ENCODE peak calls at places on chromosome 20, in four cellular contexts. One of them, this sample, is unnamed.

GRCh38 chr20:1657556-1658334 is at the start of gene SIRPG:
- DNase-seq in foreskin keratinocyte: no peak
- DNase-seq in H9: no peak
- DNase-seq in PC-3: no peak
- DNase-seq in this sample: no peak

GRCh38 chr20:63744574-63745423 is 5.2 kb downstream of the SLC2A4RG start:
- DNase-seq in H9: no peak
- DNase-seq in foreskin keratinocyte: no peak
- DNase-seq in PC-3: no peak
- DNase-seq in this sample: no peak

GRCh38 chr20:63167026-63167917 is 48.7 kb downstream of the YTHDF1 start:
- DNase-seq in PC-3: peak; percentile 14
- DNase-seq in H9: peak; percentile 78
- DNase-seq in foreskin keratinocyte: no peak
- DNase-seq in this sample: peak; percentile 32

GRCh38 chr20:58225490-58226200 is 2.8 kb downstream of the ANKRD60 start:
- DNase-seq in foreskin keratinocyte: no peak
- DNase-seq in PC-3: no peak
- DNase-seq in H9: no peak
- DNase-seq in this sample: no peak

GRCh38 chr20:19886666-19887288 is 128.7 kb downstream of the RIN2 start:
- DNase-seq in foreskin keratinocyte: peak; percentile 34
- DNase-seq in PC-3: peak; percentile 26
- DNase-seq in H9: no peak
- DNase-seq in this sample: no peak

GRCh38 chr20:47011984-47012383 is 117.3 kb downstream of the EYA2 start:
- DNase-seq in foreskin keratinocyte: no peak
- DNase-seq in H9: no peak
- DNase-seq in PC-3: no peak
- DNase-seq in this sample: no peak

GRCh38 chr20:63396300-63396699 is 35.2 kb upstream of the CHRNA4 start:
- DNase-seq in H9: no peak
- DNase-seq in foreskin keratinocyte: no peak
- DNase-seq in PC-3: no peak
- DNase-seq in this sample: no peak

GRCh38 chr20:62805365-62805710 is 703 bp downstream of the OGFR start:
- DNase-seq in H9: no peak
- DNase-seq in foreskin keratinocyte: no peak
- DNase-seq in PC-3: peak; percentile 20
- DNase-seq in this sample: peak; percentile 64

GRCh38 chr20:40390654-40391053 is 298.4 kb downstream of the MAFB start:
- DNase-seq in PC-3: no peak
- DNase-seq in H9: no peak
- DNase-seq in foreskin keratinocyte: peak; percentile 36
- DNase-seq in this sample: no peak

GRCh38 chr20:16672299-16672698 is 57.5 kb upstream of the SNRPB2 start:
- DNase-seq in H9: no peak
- DNase-seq in foreskin keratinocyte: no peak
- DNase-seq in PC-3: no peak
- DNase-seq in this sample: peak; percentile 12

GRCh38 chr20:1820137-1821074 is 74.8 kb upstream of the SIRPA start:
- DNase-seq in H9: no peak
- DNase-seq in PC-3: peak; percentile 53
- DNase-seq in foreskin keratinocyte: peak; percentile 78
- DNase-seq in this sample: no peak

GRCh38 chr20:58515240-58516212 is at the start of gene APCDD1L:
- DNase-seq in foreskin keratinocyte: peak; percentile 57
- DNase-seq in PC-3: peak; percentile 89
- DNase-seq in H9: peak; percentile 74
- DNase-seq in this sample: no peak

GRCh38 chr20:1686151-1686748 is 28.7 kb upstream of the SIRPG start:
- DNase-seq in H9: no peak
- DNase-seq in PC-3: no peak
- DNase-seq in foreskin keratinocyte: no peak
- DNase-seq in this sample: no peak

GRCh38 chr20:12882832-12883506 is 125.8 kb upstream of the SPTLC3 start:
- DNase-seq in foreskin keratinocyte: peak; percentile 54
- DNase-seq in H9: no peak
- DNase-seq in PC-3: no peak
- DNase-seq in this sample: no peak

GRCh38 chr20:31691646-31692275 is 30.9 kb downstream of the BCL2L1 start:
- DNase-seq in PC-3: peak; percentile 1
- DNase-seq in H9: no peak
- DNase-seq in foreskin keratinocyte: no peak
- DNase-seq in this sample: no peak

GRCh38 chr20:49230021-49230420 is 10.8 kb downstream of the DDX27 start:
- DNase-seq in foreskin keratinocyte: no peak
- DNase-seq in PC-3: no peak
- DNase-seq in H9: no peak
- DNase-seq in this sample: no peak

GRCh38 chr20:53578492-53579222 is 15.0 kb downstream of the ZNF217 start:
- DNase-seq in PC-3: peak; percentile 100
- DNase-seq in H9: no peak
- DNase-seq in foreskin keratinocyte: peak; percentile 72
- DNase-seq in this sample: peak; percentile 69

GRCh38 chr20:53579581-53580375 is 13.9 kb downstream of the ZNF217 start:
- DNase-seq in PC-3: peak; percentile 99
- DNase-seq in foreskin keratinocyte: peak; percentile 80
- DNase-seq in H9: no peak
- DNase-seq in this sample: peak; percentile 24

GRCh38 chr20:53581444-53582311 is 12.0 kb downstream of the ZNF217 start:
- DNase-seq in H9: no peak
- DNase-seq in PC-3: peak; percentile 57
- DNase-seq in foreskin keratinocyte: no peak
- DNase-seq in this sample: no peak

GRCh38 chr20:53579266-53579580 is 14.4 kb downstream of the ZNF217 start:
- DNase-seq in H9: no peak
- DNase-seq in foreskin keratinocyte: no peak
- DNase-seq in PC-3: no peak
- DNase-seq in this sample: no peak

GRCh38 chr20:53580376-53581111 is 13.1 kb downstream of the ZNF217 start:
- DNase-seq in foreskin keratinocyte: no peak
- DNase-seq in H9: no peak
- DNase-seq in PC-3: peak; percentile 70
- DNase-seq in this sample: no peak
- H3K4me1 ChIP-seq in foreskin keratinocyte: peaks cover 37% of the 10 kb centered on the region
- H3K4me1 ChIP-seq in H9: no peaks in the 10 kb centered on the region
- H3K4me1 ChIP-seq in PC-3: peaks cover 75% of the 10 kb centered on the region
- H3K4me1 ChIP-seq in this sample: peaks cover 32% of the 10 kb centered on the region

DNA sequence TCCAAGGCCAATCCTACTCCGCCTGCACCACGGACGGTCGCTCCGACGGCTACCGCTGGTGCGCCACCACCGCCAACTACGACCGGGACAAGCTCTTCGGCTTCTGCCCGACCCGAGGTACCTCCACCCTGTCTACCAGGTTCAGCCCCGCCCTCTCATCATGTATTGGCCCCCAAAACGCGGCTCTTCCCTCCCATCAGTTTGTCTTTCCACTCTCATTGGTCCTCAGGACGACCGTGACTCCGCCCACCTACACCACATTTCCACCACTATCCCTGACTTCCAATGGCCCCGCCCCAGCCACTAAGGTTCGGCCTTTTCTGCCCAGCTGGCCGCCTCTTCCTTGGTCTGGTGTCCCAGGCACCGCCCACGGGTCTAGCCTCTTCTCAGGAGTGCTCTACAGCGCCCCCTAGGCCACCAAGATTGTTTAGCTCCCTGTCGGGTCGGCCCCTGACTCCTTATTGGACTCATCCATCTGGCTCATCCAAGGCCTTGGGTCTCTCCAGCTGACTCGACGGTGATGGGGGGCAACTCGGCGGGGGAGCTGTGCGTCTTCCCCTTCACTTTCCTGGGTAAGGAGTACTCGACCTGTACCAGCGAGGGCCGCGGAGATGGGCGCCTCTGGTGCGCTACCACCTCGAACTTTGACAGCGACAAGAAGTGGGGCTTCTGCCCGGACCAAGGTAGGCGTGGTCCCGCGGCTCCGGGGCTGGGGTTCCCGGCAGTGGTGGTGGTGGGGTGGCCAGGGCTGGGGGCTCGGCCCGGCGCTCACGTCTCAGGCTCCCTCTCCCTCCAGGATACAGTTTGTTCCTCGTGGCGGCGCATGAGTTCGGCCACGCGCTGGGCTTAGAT is 3.1 kb downstream of the MMP9 start:
- DNase-seq in PC-3: peak; percentile 55
- DNase-seq in foreskin keratinocyte: no peak
- DNase-seq in H9: peak; percentile 98
- DNase-seq in this sample: peak; percentile 99
- TF ChIP-seq CTCF in PC-3: peak; percentile 78
- TF ChIP-seq CTCF in foreskin keratinocyte: peak; percentile 75
- TF ChIP-seq CTCF in H9: peak; percentile 82
- TF ChIP-seq CTCF in this sample: peak; percentile 80

DNA sequence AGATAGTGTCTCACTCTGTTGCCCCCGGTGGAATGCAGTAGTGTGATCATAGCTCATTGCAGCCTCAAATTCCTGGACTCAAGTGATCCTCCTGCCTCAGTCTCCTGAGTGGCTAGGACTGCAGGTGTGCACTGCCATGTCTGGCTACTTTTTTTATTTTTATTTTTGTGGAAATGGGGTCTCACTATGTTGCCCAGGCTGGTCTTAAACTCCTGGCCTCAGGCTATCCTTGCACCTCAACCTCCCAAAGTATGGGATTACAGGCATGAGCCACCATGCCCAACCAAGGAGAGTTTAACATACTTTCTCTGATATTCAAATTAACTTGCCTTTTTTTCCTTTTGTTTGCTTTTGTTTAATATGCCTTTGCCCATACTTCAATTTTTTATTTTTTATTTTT is 10.4 kb upstream of the ACTR5 start:
- DNase-seq in foreskin keratinocyte: no peak
- DNase-seq in H9: no peak
- DNase-seq in PC-3: no peak
- DNase-seq in this sample: no peak
- H3K27me3 ChIP-seq in foreskin keratinocyte: peaks cover 71% of the 10 kb centered on the region
- H3K27me3 ChIP-seq in H9: no peaks in the 10 kb centered on the region
- H3K27me3 ChIP-seq in PC-3: peaks cover 70% of the 10 kb centered on the region
- H3K27me3 ChIP-seq in this sample: peaks cover 86% of the 10 kb centered on the region

DNA sequence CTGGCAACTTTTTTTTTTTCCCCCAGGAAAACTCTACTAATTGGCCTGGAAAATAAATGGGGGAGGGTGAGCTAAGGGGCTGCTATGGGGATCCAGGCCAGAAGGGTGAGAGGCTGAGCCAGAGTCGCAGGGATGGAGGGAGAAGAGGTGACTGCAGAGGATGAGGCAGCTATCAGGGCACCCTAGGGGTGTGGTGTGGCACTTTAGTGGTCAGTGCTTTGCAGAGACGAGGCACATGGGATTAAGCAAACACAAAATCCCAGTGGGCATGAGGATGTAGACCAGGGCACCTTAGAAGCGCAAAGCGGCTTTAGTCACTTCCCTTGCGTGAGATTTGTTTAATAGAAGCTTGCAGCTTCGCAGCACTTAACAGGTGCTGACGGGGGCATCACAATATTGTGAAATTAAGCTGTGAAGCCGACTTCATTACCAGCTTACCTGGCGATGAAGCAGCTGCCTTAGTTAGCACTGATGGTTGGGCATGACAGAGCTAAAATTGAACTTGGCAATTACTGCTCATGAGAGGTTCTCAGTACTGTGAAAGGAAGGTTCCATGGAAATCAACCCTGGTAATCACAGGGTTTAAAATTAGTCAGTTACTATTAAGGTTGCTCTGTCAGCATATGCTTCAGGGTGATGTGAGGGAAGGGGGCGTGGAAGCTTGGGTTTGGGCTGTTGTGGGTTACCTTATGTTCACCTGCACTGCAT is 26.0 kb downstream of the TOX2 start:
- DNase-seq in foreskin keratinocyte: no peak
- DNase-seq in PC-3: no peak
- DNase-seq in H9: no peak
- DNase-seq in this sample: no peak
- H3K4me1 ChIP-seq in foreskin keratinocyte: peaks cover 19% of the 10 kb centered on the region
- H3K4me1 ChIP-seq in PC-3: peaks cover 57% of the 10 kb centered on the region
- H3K4me1 ChIP-seq in H9: peaks cover 7% of the 10 kb centered on the region
- H3K4me1 ChIP-seq in this sample: no peaks in the 10 kb centered on the region

DNA sequence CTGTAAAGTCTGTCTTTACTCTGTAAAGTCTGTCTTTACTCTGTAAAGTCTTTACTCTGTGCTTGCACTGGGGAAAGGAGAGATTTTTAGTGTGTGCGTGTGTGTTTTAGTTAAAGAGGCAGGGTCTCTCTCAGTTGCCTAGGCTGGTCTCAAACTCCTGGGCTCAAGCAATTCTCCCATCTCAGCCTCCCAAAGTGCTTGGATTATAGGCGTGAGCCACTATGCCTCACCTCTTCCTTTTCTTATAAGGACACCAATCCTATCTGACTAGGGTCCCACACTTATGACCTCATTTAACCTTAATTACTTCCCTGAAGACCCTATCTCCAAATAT is 93.8 kb downstream of the JPH2 start:
- DNase-seq in foreskin keratinocyte: no peak
- DNase-seq in H9: no peak
- DNase-seq in PC-3: no peak
- DNase-seq in this sample: no peak
- TF ChIP-seq CTCF in foreskin keratinocyte: no peak
- TF ChIP-seq CTCF in H9: peak; percentile 21
- TF ChIP-seq CTCF in PC-3: peak; percentile 22
- TF ChIP-seq CTCF in this sample: no peak

GRCh38 chr20:33290852-33291251 is 7.8 kb downstream of the BPIFB1 start:
- DNase-seq in H9: no peak
- DNase-seq in PC-3: no peak
- DNase-seq in foreskin keratinocyte: no peak
- DNase-seq in this sample: no peak

GRCh38 chr20:33291416-33291815 is 8.4 kb downstream of the BPIFB1 start:
- DNase-seq in foreskin keratinocyte: no peak
- DNase-seq in H9: no peak
- DNase-seq in PC-3: no peak
- DNase-seq in this sample: no peak

GRCh38 chr20:33284937-33285336 is 1.9 kb downstream of the BPIFB1 start:
- DNase-seq in foreskin keratinocyte: no peak
- DNase-seq in H9: no peak
- DNase-seq in PC-3: no peak
- DNase-seq in this sample: no peak

GRCh38 chr20:33285861-33286495 is 3.0 kb downstream of the BPIFB1 start:
- DNase-seq in foreskin keratinocyte: no peak
- DNase-seq in PC-3: no peak
- DNase-seq in H9: no peak
- DNase-seq in this sample: no peak

GRCh38 chr20:33287884-33288283 is 4.9 kb downstream of the BPIFB1 start:
- DNase-seq in PC-3: no peak
- DNase-seq in foreskin keratinocyte: no peak
- DNase-seq in H9: no peak
- DNase-seq in this sample: no peak
- H3K27me3 ChIP-seq in PC-3: peaks cover 33% of the 10 kb centered on the region
- H3K27me3 ChIP-seq in foreskin keratinocyte: peaks cover 23% of the 10 kb centered on the region
- H3K27me3 ChIP-seq in H9: no peaks in the 10 kb centered on the region
- H3K27me3 ChIP-seq in this sample: peaks cover 4% of the 10 kb centered on the region

GRCh38 chr20:24425523-24425922 is 43.9 kb upstream of the SYNDIG1 start:
- DNase-seq in H9: no peak
- DNase-seq in foreskin keratinocyte: no peak
- DNase-seq in PC-3: no peak
- DNase-seq in this sample: no peak
- H3K4me1 ChIP-seq in H9: peaks cover 3% of the 10 kb centered on the region
- H3K4me1 ChIP-seq in foreskin keratinocyte: no peaks in the 10 kb centered on the region
- H3K4me1 ChIP-seq in PC-3: no peaks in the 10 kb centered on the region
- H3K4me1 ChIP-seq in this sample: peaks cover 4% of the 10 kb centered on the region